ENCODE peak calls at places on chromosome 22, in eight cellular contexts. One of them, this sample, is unnamed.

GRCh38 chr22:31715157-31715778 is 34.7 kb downstream of the PRR14L start:
- DNase-seq in suprapubic skin: no peak
- DNase-seq in mesendoderm: no peak
- DNase-seq in neural progenitor cell: no peak
- DNase-seq in uterus: no peak
- DNase-seq in colonic mucosa: no peak
- DNase-seq in GM23248: no peak
- DNase-seq in Peyer's patch: no peak
- DNase-seq in this sample: no peak

GRCh38 chr22:19776433-19777031 is 16.0 kb downstream of the TBX1 start:
- DNase-seq in uterus: no peak
- DNase-seq in mesendoderm: no peak
- DNase-seq in neural progenitor cell: no peak
- DNase-seq in suprapubic skin: no peak
- DNase-seq in GM23248: peak
- DNase-seq in colonic mucosa: no peak
- DNase-seq in Peyer's patch: no peak
- DNase-seq in this sample: no peak

GRCh38 chr22:17476838-17477237 is 86.5 kb upstream of the SLC25A18 start:
- DNase-seq in Peyer's patch: no peak
- DNase-seq in uterus: no peak
- DNase-seq in neural progenitor cell: no peak
- DNase-seq in colonic mucosa: no peak
- DNase-seq in GM23248: no peak
- DNase-seq in suprapubic skin: no peak
- DNase-seq in mesendoderm: peak
- DNase-seq in this sample: peak

GRCh38 chr22:44120314-44120704 is 60.4 kb upstream of the PARVG start:
- DNase-seq in suprapubic skin: no peak
- DNase-seq in neural progenitor cell: no peak
- DNase-seq in colonic mucosa: no peak
- DNase-seq in GM23248: no peak
- DNase-seq in uterus: no peak
- DNase-seq in Peyer's patch: no peak
- DNase-seq in mesendoderm: peak
- DNase-seq in this sample: no peak

GRCh38 chr22:32623943-32624342 is 149.3 kb downstream of the FBXO7 start:
- DNase-seq in suprapubic skin: peak
- DNase-seq in colonic mucosa: peak
- DNase-seq in uterus: peak
- DNase-seq in GM23248: peak
- DNase-seq in Peyer's patch: no peak
- DNase-seq in mesendoderm: no peak
- DNase-seq in neural progenitor cell: no peak
- DNase-seq in this sample: no peak

GRCh38 chr22:37077802-37078448 is 26.4 kb downstream of the KCTD17 start:
- DNase-seq in uterus: no peak
- DNase-seq in neural progenitor cell: peak
- DNase-seq in colonic mucosa: peak
- DNase-seq in suprapubic skin: no peak
- DNase-seq in mesendoderm: peak
- DNase-seq in GM23248: peak
- DNase-seq in Peyer's patch: peak
- DNase-seq in this sample: peak

GRCh38 chr22:36386351-36386899 is 1.3 kb downstream of the MYH9 start:
- DNase-seq in uterus: no peak
- DNase-seq in Peyer's patch: peak
- DNase-seq in neural progenitor cell: peak
- DNase-seq in colonic mucosa: peak
- DNase-seq in suprapubic skin: no peak
- DNase-seq in mesendoderm: no peak
- DNase-seq in GM23248: peak
- DNase-seq in this sample: peak

GRCh38 chr22:44437493-44438015 is 60.5 kb downstream of the RTL6 start:
- DNase-seq in neural progenitor cell: no peak
- DNase-seq in GM23248: peak
- DNase-seq in uterus: no peak
- DNase-seq in Peyer's patch: no peak
- DNase-seq in colonic mucosa: no peak
- DNase-seq in suprapubic skin: no peak
- DNase-seq in mesendoderm: no peak
- DNase-seq in this sample: no peak

GRCh38 chr22:19357270-19358105 is 66.0 kb upstream of the CLTCL1 start:
- DNase-seq in suprapubic skin: no peak
- DNase-seq in mesendoderm: no peak
- DNase-seq in uterus: no peak
- DNase-seq in GM23248: peak
- DNase-seq in Peyer's patch: no peak
- DNase-seq in colonic mucosa: no peak
- DNase-seq in neural progenitor cell: no peak
- DNase-seq in this sample: no peak

GRCh38 chr22:40043086-40043485 is 48.3 kb downstream of the FAM83F start:
- DNase-seq in Peyer's patch: no peak
- DNase-seq in suprapubic skin: peak
- DNase-seq in GM23248: peak
- DNase-seq in mesendoderm: no peak
- DNase-seq in neural progenitor cell: no peak
- DNase-seq in colonic mucosa: no peak
- DNase-seq in uterus: peak
- DNase-seq in this sample: peak

GRCh38 chr22:21845558-21846452 is 21.6 kb downstream of the MAPK1 start:
- DNase-seq in Peyer's patch: no peak
- DNase-seq in mesendoderm: no peak
- DNase-seq in colonic mucosa: no peak
- DNase-seq in neural progenitor cell: no peak
- DNase-seq in suprapubic skin: no peak
- DNase-seq in uterus: no peak
- DNase-seq in GM23248: no peak
- DNase-seq in this sample: no peak
- H3K27ac ChIP-seq in Peyer's patch: no peak
- H3K27ac ChIP-seq in mesendoderm: no peak
- H3K27ac ChIP-seq in colonic mucosa: no peak
- H3K27ac ChIP-seq in neural progenitor cell: no peak
- H3K27ac ChIP-seq in suprapubic skin: no peak
- H3K27ac ChIP-seq in uterus: no peak
- H3K27ac ChIP-seq in GM23248: no peak
- H3K27ac ChIP-seq in this sample: no peak

DNA sequence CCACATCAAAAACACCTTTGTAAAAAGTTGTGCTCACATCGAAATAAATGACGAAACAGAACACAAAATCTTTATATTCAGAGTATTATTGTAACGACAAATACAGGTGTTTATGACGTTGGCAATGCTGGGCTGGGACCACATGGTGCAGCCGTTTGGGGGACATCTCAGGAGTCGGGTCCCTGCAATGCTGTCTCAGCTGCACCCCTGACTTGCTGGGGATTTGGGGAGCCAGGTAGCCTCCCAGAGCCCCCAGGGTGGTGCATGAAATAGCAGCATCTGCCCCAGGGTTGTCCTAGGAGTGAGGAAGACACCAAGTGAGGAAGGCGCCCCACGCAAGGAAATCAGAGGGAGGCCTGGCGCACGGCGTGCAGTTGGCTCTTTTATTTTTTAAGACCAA is 1526.8 kb downstream of the BRD1 start:
- DNase-seq in GM23248: no peak
- DNase-seq in uterus: no peak
- DNase-seq in neural progenitor cell: no peak
- DNase-seq in Peyer's patch: no peak
- DNase-seq in mesendoderm: no peak
- DNase-seq in suprapubic skin: no peak
- DNase-seq in colonic mucosa: no peak
- DNase-seq in this sample: no peak
- H3K27ac ChIP-seq in GM23248: no peak
- H3K27ac ChIP-seq in uterus: no peak
- H3K27ac ChIP-seq in neural progenitor cell: no peak
- H3K27ac ChIP-seq in Peyer's patch: no peak
- H3K27ac ChIP-seq in mesendoderm: no peak
- H3K27ac ChIP-seq in suprapubic skin: no peak
- H3K27ac ChIP-seq in colonic mucosa: no peak
- H3K27ac ChIP-seq in this sample: no peak

GRCh38 chr22:49561976-49562375 is 265.7 kb downstream of the BRD1 start:
- DNase-seq in Peyer's patch: no peak
- DNase-seq in GM23248: no peak
- DNase-seq in neural progenitor cell: no peak
- DNase-seq in colonic mucosa: no peak
- DNase-seq in suprapubic skin: peak
- DNase-seq in uterus: no peak
- DNase-seq in mesendoderm: no peak
- DNase-seq in this sample: no peak
- H3K27ac ChIP-seq in Peyer's patch: no peak
- H3K27ac ChIP-seq in GM23248: no peak
- H3K27ac ChIP-seq in neural progenitor cell: no peak
- H3K27ac ChIP-seq in colonic mucosa: no peak
- H3K27ac ChIP-seq in suprapubic skin: no peak
- H3K27ac ChIP-seq in uterus: no peak
- H3K27ac ChIP-seq in mesendoderm: no peak
- H3K27ac ChIP-seq in this sample: no peak

GRCh38 chr22:46807458-46807857 is 45.0 kb downstream of the TBC1D22A start:
- DNase-seq in suprapubic skin: no peak
- DNase-seq in Peyer's patch: no peak
- DNase-seq in uterus: no peak
- DNase-seq in GM23248: no peak
- DNase-seq in colonic mucosa: no peak
- DNase-seq in neural progenitor cell: no peak
- DNase-seq in mesendoderm: no peak
- DNase-seq in this sample: no peak

GRCh38 chr22:46809153-46809885 is 46.9 kb downstream of the TBC1D22A start:
- DNase-seq in uterus: no peak
- DNase-seq in colonic mucosa: no peak
- DNase-seq in GM23248: no peak
- DNase-seq in Peyer's patch: no peak
- DNase-seq in mesendoderm: no peak
- DNase-seq in suprapubic skin: no peak
- DNase-seq in neural progenitor cell: no peak
- DNase-seq in this sample: no peak

GRCh38 chr22:46803936-46804335 is 41.5 kb downstream of the TBC1D22A start:
- DNase-seq in suprapubic skin: peak
- DNase-seq in colonic mucosa: no peak
- DNase-seq in Peyer's patch: no peak
- DNase-seq in mesendoderm: no peak
- DNase-seq in GM23248: no peak
- DNase-seq in uterus: no peak
- DNase-seq in neural progenitor cell: no peak
- DNase-seq in this sample: no peak

GRCh38 chr22:46803031-46803880 is 40.8 kb downstream of the TBC1D22A start:
- DNase-seq in Peyer's patch: peak
- DNase-seq in uterus: no peak
- DNase-seq in mesendoderm: peak
- DNase-seq in colonic mucosa: peak
- DNase-seq in GM23248: peak
- DNase-seq in suprapubic skin: peak
- DNase-seq in neural progenitor cell: peak
- DNase-seq in this sample: peak

GRCh38 chr22:46806789-46807188 is 44.3 kb downstream of the TBC1D22A start:
- DNase-seq in uterus: no peak
- DNase-seq in mesendoderm: no peak
- DNase-seq in suprapubic skin: no peak
- DNase-seq in GM23248: no peak
- DNase-seq in colonic mucosa: no peak
- DNase-seq in neural progenitor cell: no peak
- DNase-seq in Peyer's patch: no peak
- DNase-seq in this sample: no peak
- H3K27ac ChIP-seq in uterus: no peak
- H3K27ac ChIP-seq in mesendoderm: no peak
- H3K27ac ChIP-seq in suprapubic skin: no peak
- H3K27ac ChIP-seq in GM23248: no peak
- H3K27ac ChIP-seq in colonic mucosa: no peak
- H3K27ac ChIP-seq in neural progenitor cell: no peak
- H3K27ac ChIP-seq in Peyer's patch: no peak
- H3K27ac ChIP-seq in this sample: no peak

DNA sequence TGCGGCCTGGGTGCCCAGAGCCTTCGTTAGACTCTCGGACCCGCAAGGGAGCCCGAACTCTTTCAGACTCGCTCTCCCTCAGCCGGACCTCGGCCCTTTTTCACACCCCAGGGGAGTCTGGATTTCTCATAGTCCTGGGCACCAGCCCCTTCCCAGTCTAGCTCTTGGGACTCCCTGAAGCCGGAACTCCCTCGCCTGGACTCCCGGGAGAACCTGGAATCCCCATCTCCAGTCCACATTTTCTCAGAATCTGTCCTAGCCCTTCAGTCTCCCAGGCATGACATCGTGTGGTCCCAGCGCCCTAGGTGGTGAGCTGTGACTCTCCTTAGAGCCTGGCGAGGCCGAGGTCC is 606 bp upstream of the DUSP18 start:
- DNase-seq in neural progenitor cell: peak
- DNase-seq in GM23248: no peak
- DNase-seq in Peyer's patch: no peak
- DNase-seq in mesendoderm: no peak
- DNase-seq in colonic mucosa: no peak
- DNase-seq in uterus: no peak
- DNase-seq in suprapubic skin: no peak
- DNase-seq in this sample: no peak
- H3K27ac ChIP-seq in neural progenitor cell: no peak
- H3K27ac ChIP-seq in GM23248: peak
- H3K27ac ChIP-seq in Peyer's patch: peak
- H3K27ac ChIP-seq in mesendoderm: no peak
- H3K27ac ChIP-seq in colonic mucosa: peak
- H3K27ac ChIP-seq in uterus: no peak
- H3K27ac ChIP-seq in suprapubic skin: no peak
- H3K27ac ChIP-seq in this sample: peak

DNA sequence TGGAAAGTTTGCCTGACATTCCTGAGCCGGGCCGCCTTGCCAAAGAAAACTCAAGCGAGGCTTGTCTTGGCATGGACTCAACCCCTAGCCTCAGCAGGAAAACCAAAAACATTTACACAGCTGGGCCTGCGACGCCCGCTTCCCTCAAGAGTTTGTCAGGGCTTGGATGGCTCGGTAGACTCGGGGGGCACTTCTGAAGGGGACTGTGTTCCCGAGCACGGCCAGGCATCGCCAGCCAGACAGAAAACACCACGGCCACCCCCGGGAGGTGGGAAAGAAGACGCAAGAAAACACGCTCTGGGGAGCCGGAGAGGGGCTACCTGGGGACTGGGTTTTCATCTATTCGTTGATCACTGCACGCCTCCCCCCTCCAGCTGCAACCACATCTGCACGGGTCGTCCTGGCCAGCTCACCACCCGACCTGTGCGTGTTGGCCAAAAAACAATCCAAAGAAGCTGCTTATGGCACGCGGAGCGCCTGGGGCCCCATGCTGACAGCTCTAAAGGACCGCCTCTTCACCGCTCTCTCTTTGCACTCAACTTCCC is 380.7 kb downstream of the MN1 start:
- DNase-seq in GM23248: peak
- DNase-seq in neural progenitor cell: no peak
- DNase-seq in Peyer's patch: no peak
- DNase-seq in suprapubic skin: peak
- DNase-seq in mesendoderm: no peak
- DNase-seq in colonic mucosa: peak
- DNase-seq in uterus: peak
- DNase-seq in this sample: peak
- H3K27ac ChIP-seq in GM23248: peak
- H3K27ac ChIP-seq in neural progenitor cell: no peak
- H3K27ac ChIP-seq in Peyer's patch: peak
- H3K27ac ChIP-seq in suprapubic skin: peak
- H3K27ac ChIP-seq in mesendoderm: no peak
- H3K27ac ChIP-seq in colonic mucosa: no peak
- H3K27ac ChIP-seq in uterus: no peak
- H3K27ac ChIP-seq in this sample: no peak